ENCODE peak calls at places on chromosome 4, in seven cellular contexts. O, K, B, V, I, L and D are unnamed samples.

GRCh38 chr4:141301216-141301615 is 80.5 kb downstream of the ZNF330 start:
- DNase-seq in O (no peak), K (no peak), B (no peak), V (no peak), I (no peak), L (no peak), D (no peak)

GRCh38 chr4:159012381-159012780 is 90.5 kb upstream of the RAPGEF2 start:
- DNase-seq in O (no peak), K (no peak), B (no peak), V (peak), I (no peak), L (peak), D (no peak)

GRCh38 chr4:148445071-148445902 is 3.1 kb upstream of the NR3C2 start:
- DNase-seq in O (peak), K (peak), B (peak), V (peak), I (peak), L (no peak), D (peak)

GRCh38 chr4:2174061-2174460 is 67.9 kb downstream of the HAUS3 start:
- DNase-seq in O (peak), K (no peak), B (no peak), V (no peak), I (no peak), L (no peak), D (no peak)

GRCh38 chr4:108256538-108256937 is 87.8 kb upstream of the LEF1 start:
- DNase-seq in O (no peak), K (no peak), B (no peak), V (no peak), I (no peak), L (no peak), D (no peak)

GRCh38 chr4:186725422-186726149 is 1.9 kb upstream of the FAT1 start:
- DNase-seq in O (peak), K (peak), B (peak), V (peak), I (no peak), L (peak), D (peak)

GRCh38 chr4:170336238-170336775 is 246.6 kb upstream of the AADAT start:
- DNase-seq in O (no peak), K (no peak), B (no peak), V (no peak), I (no peak), L (no peak), D (no peak)

GRCh38 chr4:123786955-123787354 is 390.4 kb downstream of the SPRY1 start:
- DNase-seq in O (peak), K (no peak), B (no peak), V (peak), I (no peak), L (no peak), D (no peak)

GRCh38 chr4:8403173-8403753 is 37.3 kb downstream of the ACOX3 start:
- DNase-seq in O (peak), K (peak), B (peak), V (peak), I (no peak), L (peak), D (peak)

GRCh38 chr4:83285022-83285387 is 407 bp upstream of the COQ2 start:
- DNase-seq in O (no peak), K (no peak), B (no peak), V (peak), I (peak), L (no peak), D (peak)

GRCh38 chr4:102343964-102344519 is 1.2 kb downstream of the SLC39A8 start:
- DNase-seq in O (no peak), K (no peak), B (no peak), V (peak), I (no peak), L (peak), D (no peak)

GRCh38 chr4:109614466-109614865 is 54.4 kb downstream of the MCUB start:
- DNase-seq in O (no peak), K (no peak), B (no peak), V (no peak), I (no peak), L (no peak), D (no peak)

GRCh38 chr4:1209821-1210220 is 37.4 kb upstream of the SPON2 start:
- DNase-seq in O (peak), K (peak), B (peak), V (peak), I (no peak), L (no peak), D (peak)

GRCh38 chr4:36285784-36286480 is 4.5 kb downstream of the DTHD1 start:
- DNase-seq in O (no peak), K (no peak), B (no peak), V (no peak), I (peak), L (peak), D (no peak)

GRCh38 chr4:76447326-76447954 is 12.4 kb downstream of the SHROOM3 start:
- DNase-seq in O (no peak), K (no peak), B (no peak), V (peak), I (no peak), L (no peak), D (peak)

GRCh38 chr4:115918149-115918548 is 804.7 kb upstream of the NDST4 start:
- DNase-seq in O (no peak), K (no peak), B (no peak), V (no peak), I (no peak), L (no peak), D (no peak)

GRCh38 chr4:6873291-6873690 is 36.3 kb upstream of the TBC1D14 start:
- DNase-seq in O (no peak), K (no peak), B (no peak), V (no peak), I (no peak), L (peak), D (no peak)

GRCh38 chr4:60923075-60923474 is 277.1 kb upstream of the ADGRL3 start:
- DNase-seq in O (no peak), K (no peak), B (no peak), V (no peak), I (no peak), L (no peak), D (no peak)

GRCh38 chr4:53992785-53993184 is 71.6 kb downstream of the CHIC2 start:
- DNase-seq in O (no peak), K (no peak), B (no peak), V (no peak), I (no peak), L (no peak), D (no peak)

GRCh38 chr4:53616219-53616618 is 24.9 kb upstream of the LNX1 start:
- DNase-seq in O (no peak), K (no peak), B (no peak), V (no peak), I (no peak), L (no peak), D (no peak)

GRCh38 chr4:177339794-177340374 is 30.2 kb downstream of the NEIL3 start:
- DNase-seq in O (no peak), K (no peak), B (no peak), V (peak), I (no peak), L (peak), D (no peak)

GRCh38 chr4:70632028-70632427 is 3.5 kb downstream of the ENAM start:
- DNase-seq in O (no peak), K (no peak), B (no peak), V (peak), I (no peak), L (peak), D (no peak)

GRCh38 chr4:126965876-126966275 is 666.9 kb upstream of the INTU start:
- DNase-seq in O (no peak), K (no peak), B (no peak), V (no peak), I (no peak), L (no peak), D (no peak)

GRCh38 chr4:87465739-87466366 is 43.5 kb downstream of the NUDT9 start:
- DNase-seq in O (no peak), K (no peak), B (no peak), V (peak), I (no peak), L (peak), D (peak)

GRCh38 chr4:4856071-4857000 is 3.1 kb upstream of the MSX1 start:
- DNase-seq in O (no peak), K (no peak), B (peak), V (no peak), I (no peak), L (peak), D (no peak)

GRCh38 chr4:78569291-78569821 is 17.8 kb downstream of the ANXA3 start:
- DNase-seq in O (no peak), K (no peak), B (no peak), V (peak), I (no peak), L (peak), D (no peak)

GRCh38 chr4:129344058-129344457 is 248.1 kb downstream of the C4orf33 start:
- DNase-seq in O (no peak), K (peak), B (no peak), V (peak), I (no peak), L (peak), D (peak)

GRCh38 chr4:138181288-138181687 is 60.9 kb downstream of the SLC7A11 start:
- DNase-seq in O (no peak), K (no peak), B (no peak), V (peak), I (no peak), L (no peak), D (no peak)

GRCh38 chr4:160175064-160175643 is 1072.3 kb downstream of the RAPGEF2 start:
- DNase-seq in O (no peak), K (no peak), B (no peak), V (peak), I (no peak), L (peak), D (no peak)

GRCh38 chr4:2248821-2249261 is 6.9 kb upstream of the HAUS3 start:
- DNase-seq in O (peak), K (no peak), B (no peak), V (no peak), I (no peak), L (no peak), D (no peak)

GRCh38 chr4:102823897-102824296 is 3.5 kb downstream of the UBE2D3 start:
- DNase-seq in O (no peak), K (no peak), B (no peak), V (peak), I (no peak), L (no peak), D (no peak)

GRCh38 chr4:106238819-106239420 is 77.1 kb downstream of the TBCK start:
- DNase-seq in O (no peak), K (peak), B (no peak), V (peak), I (no peak), L (peak), D (no peak)